ENCODE peak calls at places on chromosomes 2 and 18, in five cellular contexts. X, I, S, H and N are unnamed samples.

GRCh38 chr2:204180671-204181070 is 244.1 kb downstream of the ICOS start:
- DNase-seq in X (no peak), I (no peak), S (no peak), H (no peak), N (no peak)

GRCh38 chr2:12457831-12458230 is 258.9 kb upstream of the TRIB2 start:
- DNase-seq in H (no peak), X (no peak), S (no peak), I (no peak), N (no peak)

GRCh38 chr2:63844616-63845015 is 2.9 kb downstream of the UGP2 start:
- DNase-seq in X (no peak), H (no peak), I (no peak), S (no peak), N (no peak)

GRCh38 chr2:133362061-133362476 is 206.2 kb downstream of the NCKAP5 start:
- DNase-seq in I (no peak), S (no peak), X (no peak), H (no peak), N (no peak)

GRCh38 chr2:71700880-71701397 is 247.6 kb downstream of the DYSF start:
- DNase-seq in I (no peak), S (no peak), H (peak), X (no peak), N (no peak)

GRCh38 chr2:163207706-163208370 is 369.3 kb upstream of the KCNH7 start:
- DNase-seq in X (no peak), I (no peak), H (no peak), S (no peak), N (no peak)

GRCh38 chr2:101710690-101711318 is 13.3 kb downstream of the MAP4K4 start:
- DNase-seq in I (no peak), X (no peak), H (no peak), S (no peak), N (no peak)

GRCh38 chr2:168660859-168661258 is 141.6 kb upstream of the NOSTRIN start:
- DNase-seq in I (no peak), X (no peak), H (no peak), S (no peak), N (no peak)

GRCh38 chr2:168599738-168600137 is 143.7 kb downstream of the CERS6 start:
- DNase-seq in H (no peak), X (no peak), I (no peak), S (no peak), N (no peak)

GRCh38 chr2:213868526-213868925 is 542.3 kb upstream of the VWC2L start:
- DNase-seq in S (no peak), I (no peak), X (no peak), H (no peak), N (no peak)

GRCh38 chr2:196341318-196341841 is 170.0 kb upstream of the STK17B start:
- DNase-seq in S (no peak), H (no peak), X (no peak), I (no peak), N (no peak)

GRCh38 chr2:10269291-10269690 is 33.4 kb upstream of the HPCAL1 start:
- DNase-seq in S (no peak), H (peak), I (no peak), X (no peak), N (no peak)

GRCh38 chr18:63216911-63217311 is 102.7 kb downstream of the BCL2 start:
- DNase-seq in H (no peak), X (no peak), S (no peak), I (no peak), N (no peak)